ENCODE peak calls at places on chromosome 1, in ten cellular contexts. W, K, C, O, L, P, U, I, X and J are unnamed samples.

GRCh38 chr1:201652180-201652579 is 113.3 kb downstream of the NAV1 start:
- DNase-seq in W (no peak), K (no peak), C (no peak), O (no peak), L (no peak), P (no peak), U (no peak), I (no peak), X (no peak), J (no peak)

GRCh38 chr1:30751830-30752650 is 5.5 kb downstream of the LAPTM5 start:
- DNase-seq in W (no peak), K (no peak), C (no peak), O (no peak), L (no peak), P (no peak), U (no peak), I (no peak), X (no peak), J (no peak)

GRCh38 chr1:204830671-204831585 is 39.7 kb upstream of the NFASC start:
- DNase-seq in W (no peak), K (no peak), C (no peak), O (no peak), L (no peak), P (no peak), U (no peak), I (peak; percentile 18), X (no peak), J (no peak)

GRCh38 chr1:26607191-26607590 is 77.6 kb downstream of the RPS6KA1 start:
- DNase-seq in W (no peak), K (no peak), C (no peak), O (no peak), L (no peak), P (no peak), U (no peak), I (no peak), X (no peak), J (no peak)

GRCh38 chr1:86645866-86646647 is 58.3 kb upstream of the SH3GLB1 start:
- DNase-seq in W (no peak), K (no peak), C (no peak), O (no peak), L (peak; percentile 27), P (no peak), U (no peak), I (no peak), X (no peak), J (no peak)

GRCh38 chr1:233707153-233707905 is 93.4 kb downstream of the KCNK1 start:
- DNase-seq in W (no peak), K (peak; percentile 19), C (peak; percentile 86), O (no peak), L (peak; percentile 89), P (no peak), U (no peak), I (no peak), X (no peak), J (no peak)

GRCh38 chr1:230869499-230869898 is 1.2 kb upstream of the C1orf198 start:
- DNase-seq in W (no peak), K (peak; percentile 33), C (no peak), O (no peak), L (no peak), P (no peak), U (no peak), I (no peak), X (no peak), J (no peak)

GRCh38 chr1:168863647-168864234 is 134.7 kb upstream of the DPT start:
- DNase-seq in W (no peak), K (no peak), C (no peak), O (no peak), L (no peak), P (no peak), U (no peak), I (no peak), X (no peak), J (no peak)

GRCh38 chr1:194860248-194861201 is 1674.1 kb upstream of the B3GALT2 start:
- DNase-seq in W (no peak), K (no peak), C (no peak), O (no peak), L (no peak), P (no peak), U (no peak), I (no peak), X (no peak), J (no peak)

GRCh38 chr1:240107058-240107684 is 15.5 kb downstream of the FMN2 start:
- DNase-seq in W (no peak), K (peak; percentile 83), C (no peak), O (no peak), L (no peak), P (no peak), U (no peak), I (no peak), X (no peak), J (no peak)

DNA sequence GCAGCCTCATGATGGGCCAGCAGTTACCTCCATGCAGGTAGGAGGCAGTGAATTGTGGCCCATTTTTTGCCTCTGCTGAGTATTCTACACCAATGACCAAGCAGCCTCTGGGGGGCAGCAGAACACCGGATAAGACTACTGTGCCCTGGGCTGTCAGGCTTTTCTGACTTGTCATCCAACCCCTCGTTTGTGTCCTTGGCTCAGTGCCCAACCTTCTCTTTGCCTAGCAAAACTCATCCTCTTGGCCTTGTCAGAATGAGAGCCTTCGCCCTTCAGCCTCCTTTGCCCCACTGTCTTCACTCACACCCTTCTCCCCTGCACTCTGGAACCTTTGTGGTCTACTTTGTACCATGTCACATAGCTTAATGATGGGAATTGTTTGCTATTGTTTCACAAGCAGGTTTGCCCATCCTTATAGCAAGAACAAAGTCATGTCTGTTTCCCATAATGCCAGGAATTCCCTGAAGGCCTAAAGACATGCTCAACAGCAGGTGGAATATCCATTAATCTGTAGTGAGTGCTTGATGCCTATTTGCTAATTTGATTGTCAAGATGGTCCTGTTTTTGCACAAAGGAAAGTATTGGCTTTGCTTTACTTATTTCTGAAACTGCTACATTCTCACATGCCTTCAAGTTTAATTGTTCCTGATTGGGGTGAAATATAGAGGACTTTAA is 255.9 kb downstream of the HHAT start:
- DNase-seq in W (peak; percentile 38), K (peak; percentile 79), C (peak; percentile 74), O (no peak), L (peak; percentile 62), P (peak; percentile 34), U (peak; percentile 67), I (peak; percentile 91), X (peak; percentile 97), J (peak; percentile 94)
- TF ChIP-seq CTCF in W (peak; percentile 82), K (peak; percentile 79), C (peak; percentile 59), O (no peak), L (peak; percentile 78), P (no peak), U (peak; percentile 83), I (peak; percentile 74), X (peak; percentile 89), J (peak; percentile 71)

GRCh38 chr1:29343908-29344307 is 107.6 kb downstream of the PTPRU start:
- DNase-seq in W (no peak), K (no peak), C (no peak), O (no peak), L (no peak), P (no peak), U (no peak), I (no peak), X (no peak), J (no peak)
- TF ChIP-seq CTCF in W (no peak), K (no peak), C (no peak), O (no peak), L (no peak), P (no peak), U (no peak), I (no peak), X (no peak), J (no peak)

GRCh38 chr1:11648732-11649158 is 5.5 kb downstream of the FBXO2 start:
- DNase-seq in W (no peak), K (no peak), C (peak; percentile 21), O (no peak), L (no peak), P (peak; percentile 36), U (no peak), I (no peak), X (peak; percentile 89), J (no peak)
- TF ChIP-seq CTCF in W (no peak), K (no peak), C (no peak), O (no peak), L (no peak), P (no peak), U (no peak), I (no peak), X (no peak), J (no peak)

GRCh38 chr1:223715710-223716103 is 3.4 kb downstream of the CAPN2 start:
- DNase-seq in W (no peak), K (no peak), C (no peak), O (no peak), L (no peak), P (no peak), U (no peak), I (no peak), X (no peak), J (no peak)

GRCh38 chr1:223716302-223716862 is 4.0 kb downstream of the CAPN2 start:
- DNase-seq in W (no peak), K (no peak), C (no peak), O (no peak), L (no peak), P (no peak), U (no peak), I (no peak), X (no peak), J (no peak)

GRCh38 chr1:223713546-223714420 is 1.4 kb downstream of the CAPN2 start:
- DNase-seq in W (no peak), K (no peak), C (no peak), O (no peak), L (peak; percentile 68), P (no peak), U (no peak), I (no peak), X (no peak), J (no peak)

GRCh38 chr1:223714421-223714724 is 2.0 kb downstream of the CAPN2 start:
- DNase-seq in W (no peak), K (no peak), C (no peak), O (no peak), L (no peak), P (no peak), U (no peak), I (no peak), X (no peak), J (no peak)

DNA sequence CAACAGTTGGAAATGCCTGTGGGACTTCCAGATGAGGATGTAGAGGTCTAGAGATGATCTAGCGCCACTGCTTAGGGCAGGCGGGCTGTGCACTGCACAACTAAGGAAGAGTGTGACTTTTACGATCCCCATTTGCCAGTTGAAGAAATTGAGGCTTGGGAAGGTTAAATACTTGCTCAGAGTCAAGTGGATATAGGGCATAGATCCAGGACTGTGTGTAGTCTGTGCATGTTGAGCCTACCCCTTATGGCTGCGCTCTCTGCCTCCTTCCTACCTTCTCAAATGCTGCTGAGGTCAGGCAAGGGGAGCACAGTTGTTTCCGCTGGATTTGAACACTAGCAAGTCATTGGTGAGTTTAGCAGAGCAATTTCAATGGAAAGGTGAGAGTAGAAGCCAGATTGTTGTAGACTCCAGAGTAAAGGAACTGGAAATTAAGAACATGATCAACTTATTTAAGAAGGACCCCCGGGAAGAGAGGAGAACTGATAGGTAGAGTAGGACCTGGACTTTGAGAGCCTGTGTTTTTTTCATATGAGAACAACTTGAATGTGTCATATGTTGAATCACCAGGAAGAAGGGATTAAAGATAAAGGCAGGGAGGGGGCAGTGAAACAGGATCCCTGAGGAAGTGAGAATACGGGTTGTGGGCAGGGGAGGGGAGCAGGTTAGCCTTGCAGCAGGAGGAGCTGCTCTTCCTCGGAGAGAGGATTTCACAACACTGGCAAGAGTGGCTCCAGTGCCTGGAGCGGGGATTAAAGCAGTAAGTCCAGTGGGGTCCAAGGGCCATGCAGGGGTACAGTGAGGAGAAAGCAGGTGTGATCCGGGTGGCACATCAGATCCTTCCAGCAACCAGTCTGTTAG is 2.7 kb downstream of the CAPN2 start:
- DNase-seq in W (peak; percentile 74), K (peak; percentile 91), C (peak; percentile 94), O (no peak), L (peak; percentile 93), P (no peak), U (no peak), I (no peak), X (peak; percentile 80), J (no peak)
- TF ChIP-seq CTCF in W (peak; percentile 20), K (no peak), C (no peak), O (no peak), L (no peak), P (no peak), U (no peak), I (no peak), X (no peak), J (no peak)